ENCODE peak calls at places on chromosome 21, in ten cellular contexts. One of them, this sample, is unnamed.

GRCh38 chr21:26495283-26495849 is 77.7 kb downstream of the CYYR1 start:
- DNase-seq in epithelial cell of proximal tubule: no peak
- DNase-seq in AG09309: no peak
- DNase-seq in MM.1S: no peak
- DNase-seq in thyroid gland: no peak
- DNase-seq in colonic mucosa: no peak
- DNase-seq in psoas muscle: no peak
- DNase-seq in astrocyte: no peak
- DNase-seq in right lobe of liver: no peak
- DNase-seq in left ventricle myocardium inferior: no peak
- DNase-seq in this sample: no peak

GRCh38 chr21:46560568-46561447 is 44.1 kb downstream of the S100B start:
- DNase-seq in astrocyte: no peak
- DNase-seq in left ventricle myocardium inferior: no peak
- DNase-seq in colonic mucosa: no peak
- DNase-seq in thyroid gland: no peak
- DNase-seq in right lobe of liver: no peak
- DNase-seq in epithelial cell of proximal tubule: no peak
- DNase-seq in psoas muscle: no peak
- DNase-seq in MM.1S: no peak
- DNase-seq in AG09309: no peak
- DNase-seq in this sample: no peak

GRCh38 chr21:40507978-40508377 is 339.0 kb downstream of the DSCAM start:
- DNase-seq in MM.1S: no peak
- DNase-seq in colonic mucosa: no peak
- DNase-seq in thyroid gland: no peak
- DNase-seq in right lobe of liver: no peak
- DNase-seq in epithelial cell of proximal tubule: no peak
- DNase-seq in left ventricle myocardium inferior: no peak
- DNase-seq in AG09309: peak; percentile 17
- DNase-seq in psoas muscle: no peak
- DNase-seq in astrocyte: peak; percentile 74
- DNase-seq in this sample: no peak

GRCh38 chr21:34970566-34970965 is 78.5 kb downstream of the RUNX1 start:
- DNase-seq in epithelial cell of proximal tubule: no peak
- DNase-seq in AG09309: no peak
- DNase-seq in MM.1S: no peak
- DNase-seq in psoas muscle: no peak
- DNase-seq in thyroid gland: no peak
- DNase-seq in colonic mucosa: no peak
- DNase-seq in astrocyte: no peak
- DNase-seq in left ventricle myocardium inferior: no peak
- DNase-seq in right lobe of liver: no peak
- DNase-seq in this sample: no peak

GRCh38 chr21:46100020-46100419 is 2.1 kb downstream of the COL6A2 start:
- DNase-seq in colonic mucosa: no peak
- DNase-seq in epithelial cell of proximal tubule: no peak
- DNase-seq in MM.1S: no peak
- DNase-seq in right lobe of liver: no peak
- DNase-seq in left ventricle myocardium inferior: no peak
- DNase-seq in AG09309: no peak
- DNase-seq in psoas muscle: no peak
- DNase-seq in thyroid gland: peak; percentile 0
- DNase-seq in astrocyte: no peak
- DNase-seq in this sample: no peak

GRCh38 chr21:27796106-27796505 is 829.2 kb upstream of the ADAMTS5 start:
- DNase-seq in AG09309: no peak
- DNase-seq in MM.1S: no peak
- DNase-seq in colonic mucosa: no peak
- DNase-seq in psoas muscle: no peak
- DNase-seq in right lobe of liver: no peak
- DNase-seq in left ventricle myocardium inferior: no peak
- DNase-seq in epithelial cell of proximal tubule: no peak
- DNase-seq in astrocyte: peak; percentile 44
- DNase-seq in thyroid gland: no peak
- DNase-seq in this sample: peak; percentile 52

GRCh38 chr21:33286600-33287456 is 20.7 kb downstream of the IL10RB start:
- DNase-seq in colonic mucosa: peak; percentile 62
- DNase-seq in psoas muscle: no peak
- DNase-seq in right lobe of liver: peak; percentile 79
- DNase-seq in AG09309: no peak
- DNase-seq in left ventricle myocardium inferior: peak; percentile 39
- DNase-seq in MM.1S: no peak
- DNase-seq in astrocyte: peak; percentile 87
- DNase-seq in epithelial cell of proximal tubule: peak; percentile 9
- DNase-seq in thyroid gland: peak; percentile 44
- DNase-seq in this sample: peak; percentile 82

GRCh38 chr21:29490016-29490415 is 191.3 kb downstream of the BACH1 start:
- DNase-seq in colonic mucosa: no peak
- DNase-seq in right lobe of liver: no peak
- DNase-seq in astrocyte: peak; percentile 74
- DNase-seq in MM.1S: no peak
- DNase-seq in AG09309: no peak
- DNase-seq in left ventricle myocardium inferior: no peak
- DNase-seq in psoas muscle: no peak
- DNase-seq in epithelial cell of proximal tubule: no peak
- DNase-seq in thyroid gland: no peak
- DNase-seq in this sample: peak; percentile 17

GRCh38 chr21:28828981-28829380 is 163.7 kb downstream of the LTN1 start:
- DNase-seq in colonic mucosa: no peak
- DNase-seq in astrocyte: no peak
- DNase-seq in right lobe of liver: no peak
- DNase-seq in left ventricle myocardium inferior: no peak
- DNase-seq in MM.1S: no peak
- DNase-seq in psoas muscle: no peak
- DNase-seq in AG09309: no peak
- DNase-seq in thyroid gland: no peak
- DNase-seq in epithelial cell of proximal tubule: no peak
- DNase-seq in this sample: no peak

GRCh38 chr21:34592120-34592561 is 22.8 kb downstream of the RCAN1 start:
- DNase-seq in AG09309: no peak
- DNase-seq in thyroid gland: no peak
- DNase-seq in astrocyte: peak; percentile 36
- DNase-seq in left ventricle myocardium inferior: peak; percentile 68
- DNase-seq in colonic mucosa: peak; percentile 71
- DNase-seq in MM.1S: no peak
- DNase-seq in right lobe of liver: no peak
- DNase-seq in psoas muscle: no peak
- DNase-seq in epithelial cell of proximal tubule: no peak
- DNase-seq in this sample: peak; percentile 21

DNA sequence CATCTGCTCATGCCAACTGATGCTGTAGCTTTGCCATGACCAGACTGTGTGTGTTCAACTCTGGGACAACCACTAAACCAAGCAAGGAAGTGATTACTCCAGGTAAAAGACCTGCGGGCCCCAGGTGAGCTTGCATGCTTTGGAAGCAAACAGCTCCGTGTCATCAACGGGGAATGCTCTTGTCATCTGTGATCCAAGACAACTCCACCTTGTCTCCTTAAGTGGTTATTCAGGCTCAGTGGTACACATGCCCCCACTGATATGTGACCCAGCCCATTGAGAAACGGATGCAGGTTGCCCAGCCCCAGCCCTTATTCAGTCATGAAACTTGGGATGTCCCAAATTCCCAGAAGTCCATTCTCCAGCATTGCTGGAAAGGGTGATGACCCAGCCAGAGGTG is 89.0 kb downstream of the TIAM1 start:
- DNase-seq in thyroid gland: no peak
- DNase-seq in epithelial cell of proximal tubule: no peak
- DNase-seq in colonic mucosa: no peak
- DNase-seq in MM.1S: no peak
- DNase-seq in right lobe of liver: no peak
- DNase-seq in psoas muscle: no peak
- DNase-seq in left ventricle myocardium inferior: no peak
- DNase-seq in AG09309: no peak
- DNase-seq in astrocyte: no peak
- DNase-seq in this sample: no peak
- H3K4me3 ChIP-seq in thyroid gland: no peak overlapping the region
- H3K4me3 ChIP-seq in epithelial cell of proximal tubule: no peak overlapping the region
- H3K4me3 ChIP-seq in colonic mucosa: no peak overlapping the region
- H3K4me3 ChIP-seq in MM.1S: no peak overlapping the region
- H3K4me3 ChIP-seq in right lobe of liver: no peak overlapping the region
- H3K4me3 ChIP-seq in psoas muscle: no peak overlapping the region
- H3K4me3 ChIP-seq in left ventricle myocardium inferior: no peak overlapping the region
- H3K4me3 ChIP-seq in AG09309: no peak overlapping the region
- H3K4me3 ChIP-seq in astrocyte: no peak overlapping the region
- H3K4me3 ChIP-seq in this sample: no peak overlapping the region

DNA sequence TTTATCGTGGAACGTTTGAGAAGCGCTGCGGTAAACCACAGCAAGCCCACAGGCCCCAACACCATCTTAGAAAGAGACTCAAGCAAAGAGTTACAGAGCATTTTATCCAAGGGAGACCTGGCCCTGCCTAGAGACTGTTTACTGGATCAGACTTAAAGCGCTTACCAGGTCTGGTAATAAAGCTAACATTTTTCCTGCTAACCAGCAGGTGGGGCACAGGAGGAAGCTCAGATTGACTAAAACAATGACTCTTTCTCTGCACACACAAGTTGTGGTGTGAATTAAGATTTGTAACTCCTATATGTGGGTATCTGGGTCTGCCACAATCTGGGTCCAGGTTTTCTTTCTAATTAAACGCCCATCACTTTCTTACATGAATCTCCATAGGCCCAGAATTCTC is 136.5 kb upstream of the ETS2 start:
- DNase-seq in MM.1S: peak; percentile 44
- DNase-seq in AG09309: no peak
- DNase-seq in right lobe of liver: no peak
- DNase-seq in psoas muscle: no peak
- DNase-seq in astrocyte: peak; percentile 21
- DNase-seq in epithelial cell of proximal tubule: no peak
- DNase-seq in left ventricle myocardium inferior: no peak
- DNase-seq in thyroid gland: no peak
- DNase-seq in colonic mucosa: peak; percentile 39
- DNase-seq in this sample: peak; percentile 60
- TF ChIP-seq CTCF in MM.1S: peak; percentile 44
- TF ChIP-seq CTCF in AG09309: peak; percentile 61
- TF ChIP-seq CTCF in right lobe of liver: peak; percentile 49
- TF ChIP-seq CTCF in psoas muscle: no peak
- TF ChIP-seq CTCF in astrocyte: peak; percentile 51
- TF ChIP-seq CTCF in epithelial cell of proximal tubule: peak; percentile 72
- TF ChIP-seq CTCF in left ventricle myocardium inferior: peak; percentile 55
- TF ChIP-seq CTCF in thyroid gland: peak; percentile 25
- TF ChIP-seq CTCF in colonic mucosa: peak; percentile 24
- TF ChIP-seq CTCF in this sample: peak; percentile 67

GRCh38 chr21:36703626-36704280 is 4.8 kb downstream of the SIM2 start:
- DNase-seq in colonic mucosa: no peak
- DNase-seq in left ventricle myocardium inferior: no peak
- DNase-seq in epithelial cell of proximal tubule: no peak
- DNase-seq in astrocyte: no peak
- DNase-seq in thyroid gland: no peak
- DNase-seq in MM.1S: no peak
- DNase-seq in right lobe of liver: no peak
- DNase-seq in AG09309: no peak
- DNase-seq in psoas muscle: no peak
- DNase-seq in this sample: no peak
- H3K4me3 ChIP-seq in colonic mucosa: no peak overlapping the region
- H3K4me3 ChIP-seq in left ventricle myocardium inferior: no peak overlapping the region
- H3K4me3 ChIP-seq in epithelial cell of proximal tubule: peak overlapping the region; percentile 55
- H3K4me3 ChIP-seq in astrocyte: no peak overlapping the region
- H3K4me3 ChIP-seq in thyroid gland: no peak overlapping the region
- H3K4me3 ChIP-seq in MM.1S: no peak overlapping the region
- H3K4me3 ChIP-seq in right lobe of liver: no peak overlapping the region
- H3K4me3 ChIP-seq in AG09309: no peak overlapping the region
- H3K4me3 ChIP-seq in psoas muscle: no peak overlapping the region
- H3K4me3 ChIP-seq in this sample: no peak overlapping the region

GRCh38 chr21:18522181-18522771 is 118.7 kb upstream of the TMPRSS15 start:
- DNase-seq in thyroid gland: no peak
- DNase-seq in MM.1S: peak; percentile 31
- DNase-seq in psoas muscle: no peak
- DNase-seq in right lobe of liver: no peak
- DNase-seq in AG09309: no peak
- DNase-seq in astrocyte: peak; percentile 6
- DNase-seq in left ventricle myocardium inferior: no peak
- DNase-seq in epithelial cell of proximal tubule: no peak
- DNase-seq in colonic mucosa: no peak
- DNase-seq in this sample: peak; percentile 1
- TF ChIP-seq CTCF in thyroid gland: no peak
- TF ChIP-seq CTCF in MM.1S: peak; percentile 41
- TF ChIP-seq CTCF in psoas muscle: no peak
- TF ChIP-seq CTCF in right lobe of liver: no peak
- TF ChIP-seq CTCF in AG09309: no peak
- TF ChIP-seq CTCF in astrocyte: peak; percentile 47
- TF ChIP-seq CTCF in left ventricle myocardium inferior: peak; percentile 21
- TF ChIP-seq CTCF in epithelial cell of proximal tubule: no peak
- TF ChIP-seq CTCF in colonic mucosa: no peak
- TF ChIP-seq CTCF in this sample: no peak

This sample was measured in fibroblast of pulmonary artery.